ENCODE peak calls at places on chromosomes 11 and 22, in nine cellular contexts. Q is SK-N-MC; R is right lobe of liver; K is stimulated activated CD8-positive, alpha-beta memory T cell treated with anti-CD3 and anti-CD28 coated beads, Interleukin-12 subunit alpha, Interleukin-12 subunit beta, amount 100 ng/mL, for 4 hours; N is EH; T is renal cortical epithelial cell; O is activated naive CD4-positive, alpha-beta T cell treated with Interleukin-2 at 50 U/mL for 16 hours; P is epithelial cell of esophagus; V is prostate gland. C is an unnamed sample.

GRCh38 chr11:15837901-15838489 is 518.4 kb downstream of the SOX6 start:
- DNase-seq in Q (no peak), R (no peak), K (no peak), N (no peak), T (peak; percentile 21), O (no peak), P (no peak), V (no peak), C (no peak)

GRCh38 chr11:45856044-45856468 is 8.8 kb downstream of the CRY2 start:
- DNase-seq in Q (no peak), R (no peak), K (no peak), N (peak; percentile 85), T (peak; percentile 26), O (no peak), P (no peak), V (no peak), C (no peak)

GRCh38 chr11:69909561-69910518 is 90.6 kb upstream of the FGF3 start:
- DNase-seq in Q (no peak), R (peak; percentile 37), K (no peak), N (no peak), T (no peak), O (no peak), P (no peak), V (no peak), C (no peak)

GRCh38 chr11:69823641-69824285 is 4.5 kb upstream of the FGF3 start:
- DNase-seq in Q (no peak), R (no peak), K (no peak), N (no peak), T (no peak), O (no peak), P (no peak), V (no peak), C (no peak)

GRCh38 chr11:9950462-9950861 is 286.6 kb downstream of the SWAP70 start:
- DNase-seq in Q (no peak), R (no peak), K (no peak), N (no peak), T (no peak), O (no peak), P (no peak), V (no peak), C (no peak)

GRCh38 chr11:118602331-118602730 is 5.1 kb upstream of the PHLDB1 start:
- DNase-seq in Q (no peak), R (no peak), K (no peak), N (no peak), T (no peak), O (no peak), P (no peak), V (no peak), C (no peak)

GRCh38 chr22:32839776-32840571 is 38.5 kb downstream of the TIMP3 start:
- DNase-seq in Q (no peak), R (no peak), K (no peak), N (peak; percentile 63), T (no peak), O (no peak), P (no peak), V (no peak), C (peak; percentile 60)

GRCh38 chr11:79160786-79161403 is 279.9 kb downstream of the TENM4 start:
- DNase-seq in Q (no peak), R (no peak), K (no peak), N (no peak), T (no peak), O (no peak), P (peak; percentile 67), V (peak; percentile 8), C (no peak)

GRCh38 chr11:120517390-120518315 is 6.1 kb downstream of the GRIK4 start:
- DNase-seq in Q (no peak), R (no peak), K (no peak), N (peak; percentile 65), T (no peak), O (no peak), P (no peak), V (no peak), C (peak; percentile 60)

GRCh38 chr22:19061471-19062138 is 60.6 kb downstream of the DGCR2 start:
- DNase-seq in Q (no peak), R (no peak), K (no peak), N (no peak), T (no peak), O (no peak), P (no peak), V (no peak), C (no peak)

GRCh38 chr11:130840683-130841082 is 75.6 kb downstream of the SNX19 start:
- DNase-seq in Q (no peak), R (no peak), K (no peak), N (no peak), T (no peak), O (no peak), P (no peak), V (no peak), C (no peak)